ENCODE peak calls at places on chromosomes 13 and 19, in nine cellular contexts. One of them, this sample, is unnamed.

GRCh38 chr19:12289790-12290065 is 5.0 kb downstream of the ZNF44 start:
- DNase-seq in stomach: no peak
- DNase-seq in glutamatergic neuron: no peak
- DNase-seq in fibroblast of pulmonary artery: no peak
- DNase-seq in left lung: no peak
- DNase-seq in CD4-positive, alpha-beta T cell: no peak
- DNase-seq in neural crest cell: no peak
- DNase-seq in fibroblast of lung: no peak
- DNase-seq in endothelial cell: no peak
- DNase-seq in this sample: no peak

GRCh38 chr19:7372810-7373209 is 24.1 kb downstream of the ARHGEF18 start:
- DNase-seq in endothelial cell: no peak
- DNase-seq in glutamatergic neuron: no peak
- DNase-seq in stomach: no peak
- DNase-seq in fibroblast of lung: no peak
- DNase-seq in fibroblast of pulmonary artery: no peak
- DNase-seq in left lung: no peak
- DNase-seq in CD4-positive, alpha-beta T cell: no peak
- DNase-seq in neural crest cell: no peak
- DNase-seq in this sample: no peak

GRCh38 chr19:7742991-7743390 is 4.3 kb downstream of the CD209 start:
- DNase-seq in stomach: no peak
- DNase-seq in neural crest cell: no peak
- DNase-seq in endothelial cell: no peak
- DNase-seq in fibroblast of pulmonary artery: no peak
- DNase-seq in left lung: no peak
- DNase-seq in fibroblast of lung: no peak
- DNase-seq in CD4-positive, alpha-beta T cell: no peak
- DNase-seq in glutamatergic neuron: no peak
- DNase-seq in this sample: no peak

GRCh38 chr13:79432992-79433391 is 26.9 kb upstream of the RBM26 start:
- DNase-seq in stomach: no peak
- DNase-seq in fibroblast of lung: no peak
- DNase-seq in glutamatergic neuron: peak
- DNase-seq in left lung: no peak
- DNase-seq in CD4-positive, alpha-beta T cell: no peak
- DNase-seq in endothelial cell: no peak
- DNase-seq in neural crest cell: no peak
- DNase-seq in fibroblast of pulmonary artery: no peak
- DNase-seq in this sample: no peak

GRCh38 chr19:21568816-21569496 is 63.6 kb downstream of the ZNF429 start:
- DNase-seq in endothelial cell: no peak
- DNase-seq in left lung: peak
- DNase-seq in CD4-positive, alpha-beta T cell: peak
- DNase-seq in stomach: peak
- DNase-seq in fibroblast of lung: peak
- DNase-seq in fibroblast of pulmonary artery: peak
- DNase-seq in neural crest cell: no peak
- DNase-seq in glutamatergic neuron: no peak
- DNase-seq in this sample: no peak

GRCh38 chr19:21151460-21151859 is 9.6 kb downstream of the ZNF431 start:
- DNase-seq in neural crest cell: no peak
- DNase-seq in endothelial cell: no peak
- DNase-seq in fibroblast of pulmonary artery: no peak
- DNase-seq in left lung: no peak
- DNase-seq in stomach: no peak
- DNase-seq in fibroblast of lung: no peak
- DNase-seq in glutamatergic neuron: no peak
- DNase-seq in CD4-positive, alpha-beta T cell: no peak
- DNase-seq in this sample: no peak

GRCh38 chr19:32061304-32061703 is 284.1 kb upstream of the ZNF507 start:
- DNase-seq in neural crest cell: no peak
- DNase-seq in left lung: no peak
- DNase-seq in endothelial cell: no peak
- DNase-seq in CD4-positive, alpha-beta T cell: no peak
- DNase-seq in fibroblast of lung: no peak
- DNase-seq in glutamatergic neuron: no peak
- DNase-seq in stomach: no peak
- DNase-seq in fibroblast of pulmonary artery: no peak
- DNase-seq in this sample: no peak

GRCh38 chr19:31232220-31232619 is 117.0 kb downstream of the TSHZ3 start:
- DNase-seq in CD4-positive, alpha-beta T cell: no peak
- DNase-seq in fibroblast of pulmonary artery: no peak
- DNase-seq in endothelial cell: no peak
- DNase-seq in stomach: no peak
- DNase-seq in glutamatergic neuron: no peak
- DNase-seq in neural crest cell: no peak
- DNase-seq in fibroblast of lung: peak
- DNase-seq in left lung: no peak
- DNase-seq in this sample: no peak

GRCh38 chr13:32791545-32792172 is 205.4 kb downstream of the PDS5B start:
- DNase-seq in fibroblast of lung: no peak
- DNase-seq in neural crest cell: no peak
- DNase-seq in fibroblast of pulmonary artery: no peak
- DNase-seq in glutamatergic neuron: no peak
- DNase-seq in stomach: no peak
- DNase-seq in CD4-positive, alpha-beta T cell: no peak
- DNase-seq in endothelial cell: no peak
- DNase-seq in left lung: no peak
- DNase-seq in this sample: no peak

GRCh38 chr13:80337706-80338105 is 3.2 kb downstream of the SPRY2 start:
- DNase-seq in stomach: no peak
- DNase-seq in CD4-positive, alpha-beta T cell: no peak
- DNase-seq in left lung: no peak
- DNase-seq in fibroblast of lung: peak
- DNase-seq in endothelial cell: no peak
- DNase-seq in fibroblast of pulmonary artery: peak
- DNase-seq in glutamatergic neuron: no peak
- DNase-seq in neural crest cell: no peak
- DNase-seq in this sample: no peak

GRCh38 chr13:110734561-110734960 is 21.1 kb downstream of the ING1 start:
- DNase-seq in neural crest cell: no peak
- DNase-seq in left lung: no peak
- DNase-seq in CD4-positive, alpha-beta T cell: no peak
- DNase-seq in glutamatergic neuron: no peak
- DNase-seq in fibroblast of pulmonary artery: no peak
- DNase-seq in stomach: no peak
- DNase-seq in endothelial cell: no peak
- DNase-seq in fibroblast of lung: no peak
- DNase-seq in this sample: no peak

GRCh38 chr13:72180253-72180952 is 313.4 kb upstream of the DACH1 start:
- DNase-seq in glutamatergic neuron: no peak
- DNase-seq in fibroblast of pulmonary artery: no peak
- DNase-seq in neural crest cell: no peak
- DNase-seq in left lung: no peak
- DNase-seq in fibroblast of lung: no peak
- DNase-seq in CD4-positive, alpha-beta T cell: no peak
- DNase-seq in endothelial cell: no peak
- DNase-seq in stomach: no peak
- DNase-seq in this sample: no peak

GRCh38 chr13:79190932-79191331 is 215.1 kb downstream of the RBM26 start:
- DNase-seq in left lung: no peak
- DNase-seq in CD4-positive, alpha-beta T cell: no peak
- DNase-seq in glutamatergic neuron: no peak
- DNase-seq in fibroblast of lung: no peak
- DNase-seq in neural crest cell: no peak
- DNase-seq in endothelial cell: no peak
- DNase-seq in stomach: no peak
- DNase-seq in fibroblast of pulmonary artery: no peak
- DNase-seq in this sample: no peak

DNA sequence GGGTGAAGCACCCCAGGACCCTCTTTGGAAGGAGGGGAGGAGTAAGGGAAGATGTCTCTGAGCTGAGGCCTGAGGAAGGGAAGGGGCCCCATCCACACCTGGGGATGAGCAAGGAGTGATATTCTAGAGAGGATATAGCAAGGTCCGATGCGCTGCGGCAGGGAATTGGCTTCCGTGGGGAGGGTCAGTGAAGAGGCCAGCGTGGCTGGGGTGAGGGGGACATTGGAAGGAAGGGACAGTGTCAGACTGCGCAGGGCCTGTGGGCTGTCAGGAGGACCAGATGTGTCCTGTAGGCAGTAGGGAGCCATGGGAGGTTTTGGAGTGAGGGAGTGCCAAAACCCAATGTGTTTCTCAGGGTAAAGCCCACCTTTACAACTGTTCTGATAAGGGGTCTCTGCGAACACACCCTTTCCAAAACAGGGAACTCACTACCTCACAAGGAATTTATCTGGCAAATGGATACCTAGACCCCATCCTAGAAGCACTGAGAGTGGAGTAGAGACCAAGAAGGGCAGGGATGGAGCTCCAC is 3.7 kb downstream of the LMTK3 start:
- DNase-seq in stomach: no peak
- DNase-seq in fibroblast of lung: no peak
- DNase-seq in left lung: no peak
- DNase-seq in endothelial cell: no peak
- DNase-seq in glutamatergic neuron: no peak
- DNase-seq in CD4-positive, alpha-beta T cell: no peak
- DNase-seq in fibroblast of pulmonary artery: no peak
- DNase-seq in neural crest cell: no peak
- DNase-seq in this sample: no peak
- TF ChIP-seq CTCF in stomach: no peak
- TF ChIP-seq CTCF in fibroblast of lung: no peak
- TF ChIP-seq CTCF in left lung: no peak
- TF ChIP-seq CTCF in endothelial cell: no peak
- TF ChIP-seq CTCF in glutamatergic neuron: no peak
- TF ChIP-seq CTCF in CD4-positive, alpha-beta T cell: no peak
- TF ChIP-seq CTCF in fibroblast of pulmonary artery: no peak
- TF ChIP-seq CTCF in neural crest cell: no peak
- TF ChIP-seq CTCF in this sample: no peak

GRCh38 chr19:1774999-1775772 is 21.9 kb downstream of the ONECUT3 start:
- DNase-seq in fibroblast of lung: no peak
- DNase-seq in stomach: no peak
- DNase-seq in fibroblast of pulmonary artery: no peak
- DNase-seq in CD4-positive, alpha-beta T cell: no peak
- DNase-seq in neural crest cell: no peak
- DNase-seq in endothelial cell: no peak
- DNase-seq in left lung: no peak
- DNase-seq in glutamatergic neuron: peak
- DNase-seq in this sample: no peak
- TF ChIP-seq CTCF in fibroblast of lung: peak
- TF ChIP-seq CTCF in stomach: no peak
- TF ChIP-seq CTCF in fibroblast of pulmonary artery: peak
- TF ChIP-seq CTCF in CD4-positive, alpha-beta T cell: no peak
- TF ChIP-seq CTCF in neural crest cell: peak
- TF ChIP-seq CTCF in endothelial cell: peak
- TF ChIP-seq CTCF in left lung: peak
- TF ChIP-seq CTCF in glutamatergic neuron: peak
- TF ChIP-seq CTCF in this sample: peak

DNA sequence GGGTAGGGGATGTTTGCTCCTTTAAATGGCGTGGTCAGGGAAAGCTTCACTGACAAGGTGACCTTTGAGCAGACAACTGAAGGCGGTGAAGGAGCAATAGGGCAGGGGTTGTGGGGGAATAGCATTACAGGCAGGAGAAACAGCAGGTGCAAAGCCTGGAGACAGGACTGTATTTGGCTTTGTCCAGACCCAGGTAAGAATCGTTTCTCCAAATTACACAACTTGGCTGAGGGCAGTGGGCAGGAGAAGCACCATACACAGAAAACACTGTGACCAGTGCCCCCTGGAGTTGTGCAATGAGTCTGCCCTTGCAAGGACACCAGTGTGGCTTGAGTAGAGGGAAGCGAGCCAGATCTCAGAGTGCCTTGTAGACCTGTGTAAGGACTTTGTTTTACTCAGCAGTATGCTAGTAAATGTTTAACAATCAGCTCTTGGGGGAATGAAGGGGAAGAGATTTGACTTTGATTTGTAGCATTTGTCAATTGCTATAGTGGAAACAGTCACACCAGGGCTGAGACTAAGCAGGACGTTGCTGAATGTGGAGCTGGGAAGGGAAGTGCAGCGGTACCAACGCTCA is 360.0 kb downstream of the DCT start:
- DNase-seq in glutamatergic neuron: no peak
- DNase-seq in endothelial cell: no peak
- DNase-seq in neural crest cell: no peak
- DNase-seq in stomach: peak
- DNase-seq in left lung: peak
- DNase-seq in fibroblast of lung: no peak
- DNase-seq in CD4-positive, alpha-beta T cell: no peak
- DNase-seq in fibroblast of pulmonary artery: no peak
- DNase-seq in this sample: no peak
- TF ChIP-seq CTCF in glutamatergic neuron: no peak
- TF ChIP-seq CTCF in endothelial cell: no peak
- TF ChIP-seq CTCF in neural crest cell: no peak
- TF ChIP-seq CTCF in stomach: no peak
- TF ChIP-seq CTCF in left lung: no peak
- TF ChIP-seq CTCF in fibroblast of lung: no peak
- TF ChIP-seq CTCF in CD4-positive, alpha-beta T cell: no peak
- TF ChIP-seq CTCF in fibroblast of pulmonary artery: no peak
- TF ChIP-seq CTCF in this sample: no peak

GRCh38 chr19:30226464-30227070 is 145.6 kb upstream of the ZNF536 start:
- DNase-seq in CD4-positive, alpha-beta T cell: no peak
- DNase-seq in endothelial cell: no peak
- DNase-seq in neural crest cell: peak
- DNase-seq in fibroblast of pulmonary artery: no peak
- DNase-seq in glutamatergic neuron: peak
- DNase-seq in fibroblast of lung: no peak
- DNase-seq in stomach: no peak
- DNase-seq in left lung: no peak
- DNase-seq in this sample: no peak

GRCh38 chr19:30228726-30229523 is 143.3 kb upstream of the ZNF536 start:
- DNase-seq in stomach: no peak
- DNase-seq in neural crest cell: peak
- DNase-seq in CD4-positive, alpha-beta T cell: no peak
- DNase-seq in fibroblast of lung: peak
- DNase-seq in glutamatergic neuron: peak
- DNase-seq in left lung: no peak
- DNase-seq in fibroblast of pulmonary artery: peak
- DNase-seq in endothelial cell: peak
- DNase-seq in this sample: no peak

GRCh38 chr19:30227071-30227621 is 145.0 kb upstream of the ZNF536 start:
- DNase-seq in CD4-positive, alpha-beta T cell: no peak
- DNase-seq in left lung: no peak
- DNase-seq in endothelial cell: no peak
- DNase-seq in fibroblast of lung: no peak
- DNase-seq in fibroblast of pulmonary artery: peak
- DNase-seq in stomach: no peak
- DNase-seq in glutamatergic neuron: no peak
- DNase-seq in neural crest cell: peak
- DNase-seq in this sample: no peak

GRCh38 chr19:30228113-30228725 is 144.0 kb upstream of the ZNF536 start:
- DNase-seq in fibroblast of pulmonary artery: no peak
- DNase-seq in fibroblast of lung: no peak
- DNase-seq in CD4-positive, alpha-beta T cell: no peak
- DNase-seq in neural crest cell: peak
- DNase-seq in left lung: no peak
- DNase-seq in glutamatergic neuron: peak
- DNase-seq in endothelial cell: no peak
- DNase-seq in stomach: no peak
- DNase-seq in this sample: no peak

DNA sequence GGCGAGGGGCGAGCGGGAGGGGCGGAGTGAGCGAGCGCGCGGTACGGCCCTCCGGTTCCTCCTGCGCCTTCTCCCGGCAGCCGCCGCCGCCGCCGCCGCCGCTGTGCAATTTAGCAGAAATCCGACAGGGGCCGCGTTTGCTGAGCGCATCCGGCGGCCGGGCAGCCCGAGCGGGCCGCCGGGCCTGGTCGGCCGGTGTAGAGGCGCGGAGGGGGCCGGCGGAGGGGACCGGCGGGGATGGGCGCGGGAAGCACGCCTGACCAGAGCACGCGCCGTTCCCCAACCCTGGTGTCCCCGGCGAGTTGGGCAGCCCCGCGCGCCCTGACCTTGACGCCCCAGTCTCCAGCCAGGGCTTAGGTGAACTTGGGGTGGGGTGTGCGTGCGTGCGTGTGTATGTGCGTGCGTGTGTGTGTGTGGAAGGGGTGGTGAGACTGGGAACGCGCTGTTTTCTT is 144.5 kb upstream of the ZNF536 start:
- DNase-seq in left lung: peak
- DNase-seq in stomach: peak
- DNase-seq in fibroblast of pulmonary artery: peak
- DNase-seq in CD4-positive, alpha-beta T cell: no peak
- DNase-seq in neural crest cell: peak
- DNase-seq in glutamatergic neuron: peak
- DNase-seq in fibroblast of lung: peak
- DNase-seq in endothelial cell: peak
- DNase-seq in this sample: peak
- TF ChIP-seq CTCF in left lung: peak
- TF ChIP-seq CTCF in stomach: no peak
- TF ChIP-seq CTCF in fibroblast of pulmonary artery: no peak
- TF ChIP-seq CTCF in CD4-positive, alpha-beta T cell: no peak
- TF ChIP-seq CTCF in neural crest cell: peak
- TF ChIP-seq CTCF in glutamatergic neuron: peak
- TF ChIP-seq CTCF in fibroblast of lung: peak
- TF ChIP-seq CTCF in endothelial cell: peak
- TF ChIP-seq CTCF in this sample: no peak

This sample was measured in Calu3.